ENCODE peak calls at places on chromosomes 4 and X, in ten cellular contexts. S, K, C, P, Q, A, H, E, T and D are unnamed samples. For H3K27me3 and H3K36me3, the result is how much of the 10 kb centered on the place peaks cover.

GRCh38 chrX:40201486-40201885 is 103.7 kb upstream of the BCOR start:
- DNase-seq in E (no peak), P (no peak), A (no peak), H (no peak), K (no peak), S (no peak), Q (no peak), T (no peak), C (no peak), D (no peak)

GRCh38 chr4:184792950-184793555 is 32.7 kb downstream of the ACSL1 start:
- DNase-seq in C (peak), H (peak), K (peak), P (no peak), T (no peak), A (peak), Q (peak), S (peak), E (no peak), D (no peak)

GRCh38 chrX:47483310-47484268 is 567 bp upstream of the ZNF41 start:
- DNase-seq in E (peak), H (no peak), C (peak), K (peak), S (peak), P (peak), A (peak), T (peak), Q (peak), D (peak)

GRCh38 chrX:13932416-13932815 is 97.3 kb downstream of the GEMIN8 start:
- DNase-seq in A (no peak), E (no peak), K (no peak), S (no peak), T (no peak), C (no peak), P (no peak), H (no peak), Q (no peak), D (no peak)

GRCh38 chr4:157992038-157992706 is 180.7 kb downstream of the GASK1B start:
- DNase-seq in A (peak), Q (peak), E (no peak), K (peak), T (no peak), H (peak), C (peak), P (no peak), S (no peak), D (no peak)

GRCh38 chr4:92106816-92107215 is 196.9 kb upstream of the GRID2 start:
- DNase-seq in K (no peak), H (no peak), T (no peak), A (no peak), P (no peak), Q (no peak), E (no peak), S (no peak), C (no peak), D (no peak)

GRCh38 chr4:183409463-183409862 is 35.0 kb upstream of the CDKN2AIP start:
- DNase-seq in E (no peak), K (no peak), S (no peak), H (no peak), T (peak), C (no peak), P (no peak), Q (no peak), A (no peak), D (no peak)

GRCh38 chr4:2064276-2064991 is 5.3 kb downstream of the NAT8L start:
- DNase-seq in E (peak), P (peak), K (peak), T (no peak), H (no peak), A (no peak), S (no peak), C (no peak), Q (no peak), D (no peak)

GRCh38 chr4:184306949-184307348 is 89.3 kb upstream of the ENPP6 start:
- DNase-seq in E (no peak), H (peak), Q (no peak), S (no peak), A (peak), C (no peak), K (peak), P (no peak), T (no peak), D (peak)

GRCh38 chrX:109403927-109404326 is 78.0 kb downstream of the GUCY2F start:
- DNase-seq in S (no peak), Q (no peak), T (no peak), C (no peak), P (no peak), K (no peak), A (no peak), H (no peak), E (no peak), D (no peak)

GRCh38 chrX:109393859-109394258 is 88.0 kb downstream of the GUCY2F start:
- DNase-seq in C (no peak), K (peak), P (no peak), A (peak), S (no peak), H (peak), Q (no peak), E (no peak), T (no peak), D (no peak)

DNA sequence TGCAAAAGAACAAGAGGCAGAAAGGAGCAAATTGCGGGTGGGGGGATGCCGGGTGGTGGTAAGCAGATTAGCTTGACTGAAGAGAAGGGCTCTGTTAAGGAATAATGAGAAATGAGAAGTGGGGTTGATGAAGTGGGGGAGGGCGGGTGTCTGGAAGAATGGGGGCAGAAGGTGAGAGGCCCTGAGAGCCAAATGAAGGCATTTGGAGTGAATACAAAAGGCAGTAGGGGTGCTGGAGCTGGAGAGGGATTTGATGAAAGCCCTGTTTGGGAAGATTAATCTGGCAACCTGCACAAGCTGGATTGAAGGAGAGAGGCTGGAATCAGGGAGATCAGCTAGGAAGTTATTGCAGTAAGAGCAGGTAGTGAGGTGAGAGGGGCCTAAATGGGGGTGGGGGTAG is 82.1 kb downstream of the GUCY2F start:
- DNase-seq in P (no peak), S (no peak), Q (no peak), E (no peak), T (no peak), C (no peak), A (no peak), H (no peak), K (no peak), D (no peak)
- H3K27me3 ChIP-seq in P (under half), S (under half), Q (under half), E (under half), T (under half), C (half or more), A (under half), H (under half), K (under half), D (under half)

GRCh38 chr4:6875431-6875831 is 34.2 kb upstream of the TBC1D14 start:
- DNase-seq in E (no peak), S (peak), A (no peak), T (no peak), K (no peak), H (no peak), C (no peak), Q (no peak), P (peak), D (no peak)
- H3K36me3 ChIP-seq in E (under half), S (half or more), A (under half), T (under half), K (under half), H (under half), C (half or more), Q (under half), P (half or more), D (under half)

GRCh38 chr4:54316139-54316538 is 87.0 kb downstream of the PDGFRA start:
- DNase-seq in Q (no peak), E (no peak), A (no peak), H (no peak), S (no peak), P (no peak), C (no peak), T (no peak), K (no peak), D (no peak)
- H3K27me3 ChIP-seq in Q (under half), E (under half), A (under half), H (under half), S (under half), P (under half), C (under half), T (under half), K (under half), D (under half)

DNA sequence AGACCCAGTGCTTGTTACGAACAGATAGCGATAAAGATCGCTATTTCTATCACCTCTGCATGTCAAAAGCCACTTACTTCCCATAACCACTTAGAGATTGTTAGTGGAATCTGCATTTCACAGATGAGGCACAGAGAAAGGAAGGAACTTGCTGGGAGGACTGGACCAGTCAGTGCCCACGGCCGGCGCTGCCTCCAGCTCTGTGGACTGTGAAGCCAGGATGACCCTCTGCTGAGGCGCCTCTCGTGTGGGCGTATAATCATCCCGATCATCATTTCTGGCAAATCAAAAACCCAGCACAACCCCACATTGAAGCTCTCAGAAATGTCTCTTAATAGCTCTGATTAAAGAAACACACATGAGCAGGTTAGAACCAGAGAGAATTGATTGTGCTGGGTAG is 61.5 kb upstream of the ADRA2C start:
- DNase-seq in E (peak), Q (no peak), P (peak), S (no peak), C (no peak), A (no peak), T (no peak), K (no peak), H (no peak), D (no peak)
- H3K36me3 ChIP-seq in E (under half), Q (under half), P (under half), S (under half), C (under half), A (under half), T (under half), K (under half), H (under half), D (under half)

DNA sequence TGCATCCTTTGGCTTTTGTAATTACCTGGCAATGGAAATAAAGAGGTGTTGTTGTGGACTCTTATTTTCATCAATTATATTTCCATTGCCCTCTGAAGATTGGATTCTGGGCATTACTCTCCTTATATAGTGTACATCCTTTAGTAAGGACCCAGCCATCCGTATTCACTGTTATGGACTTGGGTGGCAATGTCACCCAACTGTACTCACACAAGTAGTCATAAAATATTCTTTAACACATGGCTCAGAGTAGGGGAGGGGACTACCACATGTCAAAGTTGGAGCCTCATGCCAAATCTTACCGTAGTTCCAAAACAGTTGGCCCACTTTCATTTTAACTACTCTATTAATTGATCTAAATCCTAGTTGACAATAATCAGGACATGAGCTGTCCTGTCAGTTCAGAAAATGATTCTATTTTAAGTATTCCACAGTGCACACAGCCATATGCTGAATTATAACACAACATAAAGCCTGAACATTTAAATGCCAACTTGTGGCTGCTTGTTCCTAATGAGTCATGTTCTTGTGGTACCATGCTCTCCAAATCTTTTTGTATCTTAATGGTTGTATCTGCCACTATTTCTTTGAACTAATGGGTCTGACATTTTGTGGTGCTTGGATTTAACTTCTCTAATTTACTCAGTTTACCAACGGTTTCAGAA is 4.9 kb downstream of the FRAS1 start:
- DNase-seq in T (no peak), K (no peak), C (no peak), S (no peak), Q (no peak), P (no peak), H (peak), A (peak), E (no peak), D (no peak)
- H3K27me3 ChIP-seq in T (under half), K (under half), C (under half), S (under half), Q (under half), P (under half), H (under half), A (under half), E (under half), D (under half)

DNA sequence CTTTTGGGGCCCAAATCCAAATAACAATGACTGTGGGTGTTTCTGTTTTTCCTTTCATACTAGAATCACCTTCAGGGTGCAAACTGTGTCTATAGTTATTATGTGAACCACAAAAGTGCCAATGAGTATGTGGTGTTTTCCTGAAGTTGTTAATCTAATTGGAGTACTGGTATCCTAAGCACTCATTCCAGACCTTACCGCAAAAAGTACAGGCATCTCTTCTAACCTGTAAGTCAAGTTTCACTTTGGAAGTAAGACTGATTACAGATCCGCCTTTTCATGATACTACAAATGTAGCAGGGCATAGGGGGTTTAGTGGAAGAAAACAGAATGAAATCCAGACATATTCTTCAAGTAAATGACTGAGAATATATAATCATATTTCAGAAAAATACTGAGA is 16.1 kb downstream of the COQ2 start:
- DNase-seq in T (no peak), E (no peak), K (no peak), S (no peak), C (no peak), Q (no peak), H (no peak), A (no peak), P (no peak), D (no peak)
- H3K36me3 ChIP-seq in T (under half), E (under half), K (under half), S (under half), C (under half), Q (under half), H (under half), A (under half), P (half or more), D (under half)

DNA sequence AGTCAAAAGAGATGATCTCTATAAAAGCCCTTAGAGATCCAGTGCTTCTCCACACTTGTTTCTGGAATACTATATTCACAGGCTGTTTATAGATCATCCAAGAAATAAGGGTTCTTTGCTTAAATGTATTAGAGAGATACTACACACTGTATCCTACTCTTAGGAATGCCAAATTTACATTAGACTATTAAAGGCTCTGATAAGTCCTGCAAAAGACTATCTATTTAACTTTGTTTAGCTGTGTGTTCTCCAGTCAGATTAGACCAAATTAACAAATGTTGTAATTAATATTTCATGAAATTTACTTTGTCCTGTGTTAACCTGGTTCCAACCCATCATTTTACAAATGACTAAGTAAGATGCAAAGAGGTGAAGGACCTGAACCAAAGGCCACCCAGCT is 260.5 kb upstream of the ZIC3 start:
- DNase-seq in T (no peak), H (no peak), P (no peak), Q (no peak), A (no peak), S (no peak), E (no peak), K (no peak), C (no peak), D (no peak)
- H3K27me3 ChIP-seq in T (under half), H (under half), P (under half), Q (under half), A (under half), S (under half), E (under half), K (under half), C (under half), D (under half)

GRCh38 chr4:112560084-112560483 is 44.1 kb upstream of the NEUROG2 start:
- DNase-seq in A (no peak), H (no peak), T (no peak), K (no peak), P (no peak), S (no peak), C (no peak), E (no peak), Q (no peak), D (no peak)
- H3K36me3 ChIP-seq in A (under half), H (under half), T (under half), K (under half), P (under half), S (under half), C (under half), E (under half), Q (under half), D (under half)

DNA sequence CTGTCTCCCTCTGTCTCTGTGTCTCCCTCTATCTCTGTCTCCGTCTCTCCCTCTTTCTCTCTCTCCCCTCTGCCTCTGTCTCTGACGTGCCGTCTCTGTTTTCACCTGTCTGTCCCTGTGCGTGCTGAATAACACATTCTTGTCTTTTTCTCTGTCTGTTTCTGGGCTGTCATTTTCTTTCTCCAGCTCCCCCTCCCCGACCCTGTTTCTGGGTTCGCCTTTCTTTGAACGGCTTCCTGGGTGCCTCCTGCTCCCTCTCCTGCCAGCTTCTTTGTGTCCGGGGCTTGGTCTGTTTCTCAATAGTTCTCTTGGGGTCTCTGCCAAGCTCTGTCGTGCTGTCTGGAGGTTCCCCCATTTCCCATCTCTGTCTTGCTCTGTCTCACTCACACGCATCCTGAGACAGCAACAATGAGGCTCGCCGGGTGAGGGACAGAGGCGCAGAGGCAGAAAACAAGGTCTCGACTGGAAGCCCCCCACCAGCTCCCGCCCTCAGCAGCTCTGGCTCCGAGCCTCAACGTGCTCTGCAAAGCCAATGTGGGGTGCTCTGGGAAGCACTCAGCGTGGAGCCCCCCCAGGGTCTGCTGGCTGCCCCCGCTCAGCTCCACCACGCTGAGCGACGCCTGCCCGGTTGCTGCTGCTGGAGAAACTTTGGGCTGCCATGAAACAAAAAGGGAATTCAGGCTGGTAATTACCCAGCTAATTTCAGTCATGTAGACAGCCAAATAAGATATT is 3.4 kb downstream of the CPLX1 start:
- DNase-seq in Q (no peak), H (no peak), P (no peak), S (peak), T (peak), C (no peak), E (no peak), A (no peak), K (no peak), D (no peak)
- H3K27me3 ChIP-seq in Q (under half), H (under half), P (half or more), S (half or more), T (half or more), C (half or more), E (under half), A (under half), K (under half), D (under half)

GRCh38 chr4:121154103-121154515 is 10.0 kb downstream of the TNIP3 start:
- DNase-seq in H (no peak), C (no peak), A (no peak), T (no peak), S (no peak), K (no peak), P (no peak), E (no peak), Q (no peak), D (no peak)
- H3K36me3 ChIP-seq in H (under half), C (under half), A (under half), T (under half), S (under half), K (under half), P (under half), E (under half), Q (under half), D (under half)